ENCODE peak calls at places on chromosomes 7 and 10, in nine cellular contexts. One of them, this sample, is unnamed.

GRCh38 chr10:116589911-116590310 is 848 bp upstream of the PNLIPRP1 start:
- DNase-seq in fibroblast of pulmonary artery: no peak
- DNase-seq in HFF-Myc: no peak
- DNase-seq in choroid plexus epithelial cell: no peak
- DNase-seq in brain microvascular endothelial cell: no peak
- DNase-seq in IMR-90: no peak
- DNase-seq in ovary: no peak
- DNase-seq in skeletal muscle cell: no peak
- DNase-seq in NCI-H1105 treated with DMSO at 0.1 percent for 48 hours: no peak
- DNase-seq in this sample: no peak

GRCh38 chr10:5527332-5528200 is 2.8 kb downstream of the CALML3 start:
- DNase-seq in fibroblast of pulmonary artery: no peak
- DNase-seq in NCI-H1105 treated with DMSO at 0.1 percent for 48 hours: peak
- DNase-seq in brain microvascular endothelial cell: no peak
- DNase-seq in choroid plexus epithelial cell: no peak
- DNase-seq in IMR-90: no peak
- DNase-seq in skeletal muscle cell: no peak
- DNase-seq in ovary: no peak
- DNase-seq in HFF-Myc: no peak
- DNase-seq in this sample: no peak

GRCh38 chr7:1457949-1458675 is 1.2 kb downstream of the MICALL2 start:
- DNase-seq in HFF-Myc: no peak
- DNase-seq in choroid plexus epithelial cell: peak
- DNase-seq in skeletal muscle cell: no peak
- DNase-seq in fibroblast of pulmonary artery: peak
- DNase-seq in brain microvascular endothelial cell: no peak
- DNase-seq in NCI-H1105 treated with DMSO at 0.1 percent for 48 hours: peak
- DNase-seq in IMR-90: no peak
- DNase-seq in ovary: no peak
- DNase-seq in this sample: no peak

GRCh38 chr7:113304104-113304503 is 185.8 kb upstream of the SMIM30 start:
- DNase-seq in skeletal muscle cell: no peak
- DNase-seq in IMR-90: no peak
- DNase-seq in choroid plexus epithelial cell: no peak
- DNase-seq in NCI-H1105 treated with DMSO at 0.1 percent for 48 hours: no peak
- DNase-seq in HFF-Myc: no peak
- DNase-seq in fibroblast of pulmonary artery: no peak
- DNase-seq in brain microvascular endothelial cell: no peak
- DNase-seq in ovary: no peak
- DNase-seq in this sample: no peak

GRCh38 chr10:29634105-29634504 is 666 bp downstream of the SVIL start:
- DNase-seq in skeletal muscle cell: no peak
- DNase-seq in brain microvascular endothelial cell: no peak
- DNase-seq in HFF-Myc: no peak
- DNase-seq in NCI-H1105 treated with DMSO at 0.1 percent for 48 hours: no peak
- DNase-seq in choroid plexus epithelial cell: no peak
- DNase-seq in fibroblast of pulmonary artery: no peak
- DNase-seq in IMR-90: no peak
- DNase-seq in ovary: no peak
- DNase-seq in this sample: no peak

GRCh38 chr7:114214454-114214853 is 200.2 kb upstream of the FOXP2 start:
- DNase-seq in choroid plexus epithelial cell: no peak
- DNase-seq in NCI-H1105 treated with DMSO at 0.1 percent for 48 hours: no peak
- DNase-seq in IMR-90: no peak
- DNase-seq in ovary: no peak
- DNase-seq in skeletal muscle cell: no peak
- DNase-seq in brain microvascular endothelial cell: no peak
- DNase-seq in fibroblast of pulmonary artery: no peak
- DNase-seq in HFF-Myc: no peak
- DNase-seq in this sample: no peak

GRCh38 chr10:118092209-118092608 is 45.5 kb upstream of the RAB11FIP2 start:
- DNase-seq in NCI-H1105 treated with DMSO at 0.1 percent for 48 hours: no peak
- DNase-seq in fibroblast of pulmonary artery: no peak
- DNase-seq in skeletal muscle cell: no peak
- DNase-seq in choroid plexus epithelial cell: no peak
- DNase-seq in IMR-90: no peak
- DNase-seq in ovary: no peak
- DNase-seq in HFF-Myc: no peak
- DNase-seq in brain microvascular endothelial cell: no peak
- DNase-seq in this sample: no peak

GRCh38 chr10:24857001-24857695 is 95.3 kb downstream of the PRTFDC1 start:
- DNase-seq in brain microvascular endothelial cell: no peak
- DNase-seq in ovary: no peak
- DNase-seq in choroid plexus epithelial cell: no peak
- DNase-seq in NCI-H1105 treated with DMSO at 0.1 percent for 48 hours: no peak
- DNase-seq in HFF-Myc: no peak
- DNase-seq in fibroblast of pulmonary artery: no peak
- DNase-seq in skeletal muscle cell: no peak
- DNase-seq in IMR-90: no peak
- DNase-seq in this sample: no peak

This sample was measured in BJ.